ENCODE peak calls at places on chromosomes 6 and 20, in five cellular contexts. O, C, V, U and Z are unnamed samples.

GRCh38 chr20:63398744-63399514 is 37.8 kb upstream of the CHRNA4 start:
- DNase-seq in O (no peak), C (no peak), V (no peak), U (no peak), Z (no peak)

GRCh38 chr20:49938173-49939163 is 2.3 kb downstream of the RNF114 start:
- DNase-seq in O (peak; percentile 49), C (peak; percentile 51), V (no peak), U (peak; percentile 27), Z (peak; percentile 13)

GRCh38 chr6:157145656-157146285 is 177.5 kb downstream of the TMEM242 start:
- DNase-seq in O (peak; percentile 14), C (no peak), V (no peak), U (no peak), Z (peak; percentile 20)

GRCh38 chr6:16524380-16524707 is 236.9 kb downstream of the ATXN1 start:
- DNase-seq in O (no peak), C (no peak), V (no peak), U (no peak), Z (no peak)

GRCh38 chr20:19849341-19850189 is 91.5 kb downstream of the RIN2 start:
- DNase-seq in O (peak; percentile 72), C (no peak), V (no peak), U (no peak), Z (peak; percentile 76)

GRCh38 chr20:58366016-58366415 is 23.0 kb upstream of the VAPB start:
- DNase-seq in O (no peak), C (no peak), V (no peak), U (no peak), Z (no peak)

GRCh38 chr6:113306552-113307145 is 550.5 kb upstream of the MARCKS start:
- DNase-seq in O (peak; percentile 36), C (no peak), V (peak; percentile 15), U (no peak), Z (no peak)

GRCh38 chr6:3227363-3228045 is at the start of gene TUBB2B:
- DNase-seq in O (peak; percentile 18), C (no peak), V (peak; percentile 80), U (peak; percentile 93), Z (peak; percentile 83)

GRCh38 chr6:126308367-126308766 is 31.5 kb upstream of the CENPW start:
- DNase-seq in O (no peak), C (no peak), V (no peak), U (no peak), Z (no peak)

GRCh38 chr20:11387189-11387754 is 530.4 kb upstream of the BTBD3 start:
- DNase-seq in O (no peak), C (no peak), V (no peak), U (no peak), Z (no peak)

GRCh38 chr6:81485395-81485794 is 267.1 kb downstream of the TENT5A start:
- DNase-seq in O (no peak), C (no peak), V (no peak), U (no peak), Z (peak; percentile 31)

GRCh38 chr20:61057313-61058171 is 194.5 kb upstream of the CDH4 start:
- DNase-seq in O (no peak), C (no peak), V (no peak), U (no peak), Z (no peak)

GRCh38 chr6:115712562-115712961 is 348.1 kb downstream of the FRK start:
- DNase-seq in O (no peak), C (no peak), V (no peak), U (no peak), Z (no peak)

GRCh38 chr6:13303668-13304017 is 24.7 kb downstream of the TBC1D7 start:
- DNase-seq in O (peak; percentile 80), C (peak; percentile 43), V (no peak), U (no peak), Z (peak; percentile 41)

GRCh38 chr20:58722379-58722778 is 29.8 kb downstream of the NPEPL1 start:
- DNase-seq in O (no peak), C (no peak), V (no peak), U (no peak), Z (no peak)

GRCh38 chr6:110048221-110048875 is 70.2 kb downstream of the GPR6 start:
- DNase-seq in O (no peak), C (no peak), V (no peak), U (no peak), Z (no peak)

GRCh38 chr6:2542101-2542857 is 208.4 kb downstream of the MYLK4 start:
- DNase-seq in O (no peak), C (no peak), V (no peak), U (no peak), Z (no peak)

GRCh38 chr20:51768759-51769517 is 748 bp upstream of the ATP9A start:
- DNase-seq in O (peak; percentile 21), C (no peak), V (no peak), U (no peak), Z (no peak)